ENCODE peak calls at places on chromosomes 5 and 9, in four cellular contexts. U is SK-N-SH, M is fibroblast of the aortic adventitia, E is glutamatergic neuron. Y is an unnamed sample.

GRCh38 chr5:147565524-147565923 is 55.7 kb upstream of the DPYSL3 start:
- DNase-seq in U (no peak), M (peak), E (no peak), Y (no peak)

GRCh38 chr5:132768485-132768868 is 8.6 kb downstream of the SEPTIN8 start:
- DNase-seq in U (no peak), M (no peak), E (no peak), Y (no peak)

GRCh38 chr9:21549251-21549765 is 67.2 kb upstream of the IFNE start:
- DNase-seq in U (no peak), M (peak), E (no peak), Y (no peak)

GRCh38 chr5:61440596-61440995 is 108.5 kb downstream of the ZSWIM6 start:
- DNase-seq in U (no peak), M (no peak), E (no peak), Y (no peak)

GRCh38 chr5:172216345-172216744 is 22.4 kb downstream of the EFCAB9 start:
- DNase-seq in U (no peak), M (peak), E (no peak), Y (no peak)

GRCh38 chr5:90201923-90202322 is 207.6 kb downstream of the CETN3 start:
- DNase-seq in U (no peak), M (no peak), E (no peak), Y (no peak)

GRCh38 chr5:125874717-125875116 is 548.5 kb upstream of the GRAMD2B start:
- DNase-seq in U (no peak), M (no peak), E (no peak), Y (no peak)

GRCh38 chr5:172764861-172765765 is 5.9 kb downstream of the DUSP1 start:
- DNase-seq in U (peak), M (peak), E (peak), Y (peak)

GRCh38 chr5:1522601-1523479 is 920 bp downstream of the LPCAT1 start:
- DNase-seq in U (peak), M (no peak), E (no peak), Y (no peak)

GRCh38 chr5:65800775-65801174 is 78.8 kb downstream of the NLN start:
- DNase-seq in U (no peak), M (peak), E (no peak), Y (no peak)

GRCh38 chr5:25858019-25858418 is 1180.4 kb downstream of the CDH9 start:
- DNase-seq in U (peak), M (no peak), E (no peak), Y (no peak)

GRCh38 chr5:58404734-58405133 is 55.2 kb downstream of the PLK2 start:
- DNase-seq in U (no peak), M (peak), E (no peak), Y (no peak)

GRCh38 chr5:110356687-110357086 is 369.8 kb downstream of the TMEM232 start:
- DNase-seq in U (no peak), M (no peak), E (no peak), Y (no peak)

GRCh38 chr5:32346869-32347268 is 34.1 kb upstream of the MTMR12 start:
- DNase-seq in U (no peak), M (no peak), E (no peak), Y (no peak)

GRCh38 chr5:122816726-122817125 is 28.7 kb upstream of the SNX24 start:
- DNase-seq in U (peak), M (no peak), E (no peak), Y (no peak)

GRCh38 chr5:1141827-1142226 is 30.0 kb upstream of the SLC12A7 start:
- DNase-seq in U (no peak), M (no peak), E (peak), Y (no peak)

GRCh38 chr9:15113288-15113687 is 193.7 kb downstream of the TTC39B start:
- DNase-seq in U (no peak), M (no peak), E (no peak), Y (no peak)

GRCh38 chr5:169778622-169779596 is 141.8 kb downstream of the DOCK2 start:
- DNase-seq in U (no peak), M (no peak), E (no peak), Y (no peak)

GRCh38 chr5:150576449-150576949 is 64.0 kb upstream of the SYNPO start:
- DNase-seq in U (no peak), M (no peak), E (no peak), Y (no peak)

GRCh38 chr9:125889122-125889523 is 141.9 kb downstream of the PBX3 start:
- DNase-seq in U (peak), M (peak), E (peak), Y (no peak)

GRCh38 chr5:101783241-101784095 is 512.6 kb downstream of the SLCO4C1 start:
- DNase-seq in U (no peak), M (no peak), E (no peak), Y (no peak)

GRCh38 chr5:72510610-72511121 is 3.5 kb upstream of the ZNF366 start:
- DNase-seq in U (no peak), M (peak), E (no peak), Y (no peak)

GRCh38 chr5:116502616-116503015 is 72.0 kb downstream of the SEMA6A start:
- DNase-seq in U (no peak), M (peak), E (no peak), Y (no peak)

GRCh38 chr9:136511670-136512592 is 29.1 kb upstream of the SEC16A start:
- DNase-seq in U (no peak), M (no peak), E (no peak), Y (no peak)

GRCh38 chr5:64690417-64691151 is at the start of gene SHISAL2B:
- DNase-seq in U (peak), M (peak), E (peak), Y (peak)

GRCh38 chr5:72452515-72453259 is 54.5 kb downstream of the ZNF366 start:
- DNase-seq in U (no peak), M (peak), E (no peak), Y (no peak)

DNA sequence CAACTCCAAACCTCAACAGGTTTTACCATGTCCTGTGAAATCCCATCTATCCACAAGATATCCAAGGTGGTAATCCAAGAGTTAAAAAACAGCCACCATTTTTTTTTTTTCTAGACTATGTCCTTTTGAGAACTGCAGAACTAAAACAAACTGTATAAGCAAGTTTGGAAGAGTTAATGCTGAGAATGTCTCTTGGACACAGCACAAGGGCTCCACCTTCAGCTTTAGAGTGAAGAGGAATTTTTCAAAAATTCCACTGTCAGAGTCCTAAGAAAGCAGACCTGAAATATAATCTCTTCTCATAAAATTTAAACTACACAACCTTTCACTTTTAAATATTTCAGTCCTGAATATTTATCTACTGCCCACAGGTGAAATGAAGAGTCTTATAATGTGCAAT is 167.8 kb upstream of the CCNG1 start:
- DNase-seq in U (no peak), M (peak), E (no peak), Y (no peak)
- TF ChIP-seq CTCF in U (peak), M (no peak), E (no peak), Y (peak)

GRCh38 chr9:110531776-110532175 is 47.8 kb downstream of the SVEP1 start:
- DNase-seq in U (no peak), M (peak), E (no peak), Y (no peak)

GRCh38 chr9:110536802-110537201 is 42.7 kb downstream of the SVEP1 start:
- DNase-seq in U (no peak), M (peak), E (no peak), Y (no peak)

GRCh38 chr9:110528645-110529044 is 50.9 kb downstream of the SVEP1 start:
- DNase-seq in U (no peak), M (no peak), E (no peak), Y (no peak)

GRCh38 chr9:110538169-110538568 is 41.4 kb downstream of the SVEP1 start:
- DNase-seq in U (no peak), M (peak), E (no peak), Y (no peak)

DNA sequence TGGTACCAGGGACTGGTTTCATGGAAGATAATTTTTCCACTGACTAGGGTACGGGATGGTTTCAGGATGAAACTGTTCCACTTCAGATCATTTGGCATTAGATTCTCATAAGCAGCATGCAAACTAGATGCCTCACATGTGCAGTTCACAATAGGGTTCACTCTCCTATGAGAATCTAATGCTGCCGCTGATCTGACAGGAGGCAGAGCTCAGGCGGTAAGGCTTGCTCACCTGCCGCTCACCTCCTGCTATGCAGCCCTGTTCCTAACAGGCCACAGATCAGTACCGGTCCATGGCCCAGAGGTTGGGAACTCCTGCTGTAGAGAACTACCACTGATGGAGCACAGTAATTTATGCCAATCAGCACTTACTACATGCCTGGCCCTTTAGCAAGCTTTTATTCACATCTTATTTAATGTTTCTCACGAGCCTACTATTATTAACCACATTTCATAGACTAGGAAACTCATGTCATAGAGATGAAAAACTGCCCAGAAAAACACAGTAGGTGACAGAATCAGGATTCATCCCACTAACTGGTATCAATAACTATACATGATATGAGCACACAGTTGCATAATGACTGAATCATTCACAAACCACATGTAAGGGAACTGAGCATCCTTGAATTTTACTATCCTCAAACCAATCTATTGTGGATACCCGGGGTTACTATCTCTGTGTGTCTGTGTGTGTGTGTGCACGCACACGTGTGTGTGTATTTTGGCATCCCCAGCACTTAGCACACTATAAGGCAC is 46.5 kb downstream of the SVEP1 start:
- DNase-seq in U (no peak), M (peak), E (no peak), Y (no peak)
- TF ChIP-seq CTCF in U (no peak), M (no peak), E (no peak), Y (no peak)

DNA sequence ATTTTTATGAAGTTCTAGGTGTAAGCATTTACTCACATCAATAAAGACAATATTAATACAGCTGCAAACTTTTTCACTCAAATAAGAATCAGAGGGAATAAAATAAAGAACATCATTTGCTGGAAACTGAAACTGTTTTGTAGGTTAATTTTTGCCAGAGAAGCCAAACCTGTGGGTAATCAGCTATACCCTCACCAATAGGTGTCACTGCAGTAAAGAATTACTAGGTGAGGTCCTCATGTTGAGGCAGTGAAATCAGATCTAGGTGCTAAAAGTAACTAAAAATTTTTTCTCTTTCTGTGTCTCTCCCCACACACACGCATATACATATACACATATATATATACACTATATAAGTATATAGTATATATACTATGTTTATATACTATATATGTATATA is 1016.3 kb upstream of the SEMA6A start:
- DNase-seq in U (peak), M (no peak), E (no peak), Y (no peak)
- TF ChIP-seq CTCF in U (no peak), M (no peak), E (peak), Y (peak)

GRCh38 chr9:26863074-26863473 is 29.5 kb downstream of the CAAP1 start:
- DNase-seq in U (peak), M (peak), E (no peak), Y (no peak)
- TF ChIP-seq CTCF in U (peak), M (peak), E (no peak), Y (peak)

GRCh38 chr5:138352071-138352721 is at the start of gene KDM3B:
- DNase-seq in U (peak), M (peak), E (peak), Y (peak)

GRCh38 chr5:138354387-138354786 is 1.9 kb downstream of the KDM3B start:
- DNase-seq in U (no peak), M (no peak), E (no peak), Y (no peak)

GRCh38 chr5:138353550-138353893 is 1.0 kb downstream of the KDM3B start:
- DNase-seq in U (peak), M (peak), E (no peak), Y (no peak)

GRCh38 chr5:138351517-138351916 is 968 bp upstream of the KDM3B start:
- DNase-seq in U (no peak), M (peak), E (no peak), Y (no peak)

DNA sequence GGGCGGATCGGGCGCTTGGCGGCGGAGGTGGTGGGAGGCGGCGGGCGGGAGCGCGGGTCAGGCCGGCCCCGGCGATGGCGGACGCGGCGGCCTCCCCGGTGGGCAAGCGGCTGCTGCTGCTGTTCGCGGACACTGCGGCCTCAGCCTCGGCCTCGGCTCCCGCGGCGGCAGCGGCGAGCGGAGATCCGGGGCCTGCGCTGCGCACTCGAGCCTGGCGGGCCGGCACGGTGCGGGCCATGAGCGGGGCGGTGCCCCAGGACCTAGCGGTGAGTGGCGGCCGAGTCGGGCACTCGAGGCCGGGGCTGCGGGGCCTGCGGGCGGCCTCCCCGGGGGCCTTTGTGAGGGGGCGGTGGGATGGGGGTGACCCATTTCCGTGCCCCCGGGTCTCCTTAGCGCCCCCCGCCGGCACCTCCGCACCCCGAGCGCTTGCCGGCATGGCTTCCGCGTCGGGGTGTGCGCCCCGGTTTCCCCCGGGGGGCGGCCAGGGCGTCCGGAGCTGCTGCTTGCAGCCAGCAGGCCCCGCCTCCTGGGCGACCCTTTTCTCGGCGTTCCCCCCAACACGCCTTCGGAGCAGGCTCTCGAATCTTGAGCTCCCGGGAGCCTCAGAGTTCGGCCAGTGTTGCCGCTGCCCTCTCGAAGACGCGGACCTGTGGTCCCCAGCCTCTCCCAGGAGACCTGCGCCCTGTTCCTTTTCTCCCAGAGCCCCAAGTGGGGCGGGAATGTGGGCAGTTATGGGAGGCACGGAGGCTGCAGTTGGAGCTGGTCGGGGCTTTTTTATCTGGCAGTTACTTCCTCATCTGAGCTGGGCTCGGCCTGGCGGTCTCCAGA is 451 bp downstream of the KDM3B start:
- DNase-seq in U (peak), M (no peak), E (peak), Y (peak)
- TF ChIP-seq CTCF in U (peak), M (no peak), E (peak), Y (peak)

GRCh38 chr5:4762316-4762715 is 377.8 kb upstream of the ADAMTS16 start:
- DNase-seq in U (no peak), M (no peak), E (no peak), Y (no peak)

GRCh38 chr5:4758550-4758949 is 381.6 kb upstream of the ADAMTS16 start:
- DNase-seq in U (no peak), M (no peak), E (no peak), Y (no peak)
- TF ChIP-seq CTCF in U (no peak), M (no peak), E (no peak), Y (no peak)

GRCh38 chr5:149552038-149552494 is 827 bp upstream of the CSNK1A1 start:
- DNase-seq in U (no peak), M (no peak), E (no peak), Y (no peak)
- TF ChIP-seq CTCF in U (no peak), M (no peak), E (peak), Y (no peak)

GRCh38 chr9:120966005-120966369 is 39.4 kb upstream of the TRAF1 start:
- DNase-seq in U (no peak), M (no peak), E (no peak), Y (no peak)

GRCh38 chr9:120974181-120974580 is 47.6 kb upstream of the TRAF1 start:
- DNase-seq in U (no peak), M (no peak), E (no peak), Y (no peak)

GRCh38 chr9:120971938-120972337 is 45.3 kb upstream of the TRAF1 start:
- DNase-seq in U (no peak), M (no peak), E (no peak), Y (no peak)

GRCh38 chr9:120974921-120975320 is 48.3 kb upstream of the TRAF1 start:
- DNase-seq in U (no peak), M (no peak), E (no peak), Y (no peak)

GRCh38 chr9:120970249-120970648 is 43.7 kb upstream of the TRAF1 start:
- DNase-seq in U (no peak), M (peak), E (no peak), Y (no peak)
- TF ChIP-seq CTCF in U (no peak), M (no peak), E (no peak), Y (no peak)

GRCh38 chr5:97425511-97425910 is 242.5 kb upstream of the RIOK2 start:
- DNase-seq in U (no peak), M (peak), E (no peak), Y (no peak)
- TF ChIP-seq CTCF in U (peak), M (peak), E (no peak), Y (peak)

GRCh38 chr5:96896806-96897205 is 20.5 kb downstream of the ERAP2 start:
- DNase-seq in U (no peak), M (no peak), E (no peak), Y (no peak)
- TF ChIP-seq CTCF in U (no peak), M (no peak), E (no peak), Y (no peak)